ENCODE peak calls at places on chromosome 5, in ten cellular contexts. One of them, this sample, is unnamed.

GRCh38 chr5:142034994-142035393 is 22.2 kb upstream of the GNPDA1 start:
- DNase-seq in endodermal cell: no peak
- DNase-seq in upper lobe of right lung: no peak
- DNase-seq in fibroblast of mammary gland: no peak
- DNase-seq in stomach: no peak
- DNase-seq in Peyer's patch: no peak
- DNase-seq in foreskin fibroblast: no peak
- DNase-seq in ovary: no peak
- DNase-seq in A549: no peak
- DNase-seq in AG10803: no peak
- DNase-seq in this sample: no peak

GRCh38 chr5:110853267-110853666 is 114.5 kb downstream of the SLC25A46 start:
- DNase-seq in endodermal cell: no peak
- DNase-seq in upper lobe of right lung: no peak
- DNase-seq in fibroblast of mammary gland: peak; percentile 22
- DNase-seq in stomach: no peak
- DNase-seq in Peyer's patch: no peak
- DNase-seq in foreskin fibroblast: peak; percentile 57
- DNase-seq in ovary: no peak
- DNase-seq in A549: no peak
- DNase-seq in AG10803: no peak
- DNase-seq in this sample: peak; percentile 10

GRCh38 chr5:157273131-157273556 is 7.2 kb downstream of the CYFIP2 start:
- DNase-seq in endodermal cell: no peak
- DNase-seq in upper lobe of right lung: no peak
- DNase-seq in fibroblast of mammary gland: no peak
- DNase-seq in stomach: no peak
- DNase-seq in Peyer's patch: peak; percentile 37
- DNase-seq in foreskin fibroblast: no peak
- DNase-seq in ovary: no peak
- DNase-seq in A549: no peak
- DNase-seq in AG10803: no peak
- DNase-seq in this sample: no peak

GRCh38 chr5:180555168-180555921 is 36.0 kb downstream of the SCGB3A1 start:
- DNase-seq in endodermal cell: no peak
- DNase-seq in upper lobe of right lung: no peak
- DNase-seq in fibroblast of mammary gland: peak; percentile 30
- DNase-seq in stomach: no peak
- DNase-seq in Peyer's patch: no peak
- DNase-seq in foreskin fibroblast: peak; percentile 76
- DNase-seq in ovary: no peak
- DNase-seq in A549: peak; percentile 53
- DNase-seq in AG10803: peak; percentile 32
- DNase-seq in this sample: peak; percentile 51

GRCh38 chr5:5293029-5293428 is 129.4 kb upstream of the ICE1 start:
- DNase-seq in endodermal cell: peak; percentile 76
- DNase-seq in upper lobe of right lung: no peak
- DNase-seq in fibroblast of mammary gland: no peak
- DNase-seq in stomach: no peak
- DNase-seq in Peyer's patch: no peak
- DNase-seq in foreskin fibroblast: no peak
- DNase-seq in ovary: no peak
- DNase-seq in A549: peak; percentile 18
- DNase-seq in AG10803: no peak
- DNase-seq in this sample: no peak

GRCh38 chr5:154966081-154966841 is 25.4 kb downstream of the MRPL22 start:
- DNase-seq in endodermal cell: no peak
- DNase-seq in upper lobe of right lung: no peak
- DNase-seq in fibroblast of mammary gland: no peak
- DNase-seq in stomach: no peak
- DNase-seq in Peyer's patch: no peak
- DNase-seq in foreskin fibroblast: no peak
- DNase-seq in ovary: no peak
- DNase-seq in A549: no peak
- DNase-seq in AG10803: no peak
- DNase-seq in this sample: no peak

GRCh38 chr5:72999916-73000315 is 44.1 kb downstream of the FCHO2 start:
- DNase-seq in endodermal cell: no peak
- DNase-seq in upper lobe of right lung: no peak
- DNase-seq in fibroblast of mammary gland: no peak
- DNase-seq in stomach: no peak
- DNase-seq in Peyer's patch: no peak
- DNase-seq in foreskin fibroblast: no peak
- DNase-seq in ovary: no peak
- DNase-seq in A549: no peak
- DNase-seq in AG10803: no peak
- DNase-seq in this sample: no peak

GRCh38 chr5:34735436-34736426 is 79.6 kb downstream of the RAI14 start:
- DNase-seq in endodermal cell: no peak
- DNase-seq in upper lobe of right lung: no peak
- DNase-seq in fibroblast of mammary gland: peak; percentile 93
- DNase-seq in stomach: no peak
- DNase-seq in Peyer's patch: no peak
- DNase-seq in foreskin fibroblast: no peak
- DNase-seq in ovary: no peak
- DNase-seq in A549: no peak
- DNase-seq in AG10803: peak; percentile 95
- DNase-seq in this sample: peak; percentile 62

GRCh38 chr5:118687085-118687484 is 301.3 kb downstream of the DTWD2 start:
- DNase-seq in endodermal cell: no peak
- DNase-seq in upper lobe of right lung: no peak
- DNase-seq in fibroblast of mammary gland: no peak
- DNase-seq in stomach: no peak
- DNase-seq in Peyer's patch: no peak
- DNase-seq in foreskin fibroblast: no peak
- DNase-seq in ovary: no peak
- DNase-seq in A549: no peak
- DNase-seq in AG10803: no peak
- DNase-seq in this sample: no peak

GRCh38 chr5:118698774-118699173 is 289.6 kb downstream of the DTWD2 start:
- DNase-seq in endodermal cell: peak; percentile 82
- DNase-seq in upper lobe of right lung: no peak
- DNase-seq in fibroblast of mammary gland: no peak
- DNase-seq in stomach: no peak
- DNase-seq in Peyer's patch: no peak
- DNase-seq in foreskin fibroblast: no peak
- DNase-seq in ovary: no peak
- DNase-seq in A549: no peak
- DNase-seq in AG10803: no peak
- DNase-seq in this sample: no peak

GRCh38 chr5:118687671-118688621 is 300.4 kb downstream of the DTWD2 start:
- DNase-seq in endodermal cell: no peak
- DNase-seq in upper lobe of right lung: no peak
- DNase-seq in fibroblast of mammary gland: no peak
- DNase-seq in stomach: no peak
- DNase-seq in Peyer's patch: no peak
- DNase-seq in foreskin fibroblast: peak; percentile 29
- DNase-seq in ovary: no peak
- DNase-seq in A549: no peak
- DNase-seq in AG10803: no peak
- DNase-seq in this sample: peak; percentile 34

DNA sequence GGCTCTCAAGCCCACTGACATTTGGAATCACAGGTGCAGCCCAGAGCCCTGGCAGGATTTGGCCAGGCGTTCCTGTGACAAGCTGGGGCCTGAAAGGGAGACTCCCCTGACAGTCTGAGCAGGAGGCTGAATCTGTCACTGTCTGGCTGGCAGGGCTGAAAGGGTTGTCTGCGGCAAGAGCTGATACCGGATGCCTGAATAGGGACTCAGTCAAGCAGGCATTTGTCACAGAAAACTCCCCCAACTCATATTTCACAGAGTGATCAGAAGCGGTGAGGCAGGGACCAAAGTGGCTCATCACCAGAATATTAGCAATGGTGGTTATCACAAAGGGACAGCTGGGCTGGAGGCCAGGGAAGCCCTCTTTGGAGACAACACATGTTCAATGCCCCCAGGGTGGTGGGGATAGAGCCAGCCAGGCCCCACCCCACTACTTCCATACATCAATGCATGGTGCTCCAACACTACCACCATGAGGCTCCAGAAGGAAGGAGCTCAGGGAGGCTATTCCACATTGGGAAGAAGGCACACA is 295.5 kb downstream of the DTWD2 start:
- DNase-seq in endodermal cell: peak; percentile 67
- DNase-seq in upper lobe of right lung: no peak
- DNase-seq in fibroblast of mammary gland: no peak
- DNase-seq in stomach: no peak
- DNase-seq in Peyer's patch: no peak
- DNase-seq in foreskin fibroblast: no peak
- DNase-seq in ovary: no peak
- DNase-seq in A549: no peak
- DNase-seq in AG10803: no peak
- DNase-seq in this sample: no peak
- TF ChIP-seq CTCF in endodermal cell: peak; percentile 69
- TF ChIP-seq CTCF in upper lobe of right lung: no peak
- TF ChIP-seq CTCF in fibroblast of mammary gland: no peak
- TF ChIP-seq CTCF in stomach: no peak
- TF ChIP-seq CTCF in Peyer's patch: no peak
- TF ChIP-seq CTCF in foreskin fibroblast: no peak
- TF ChIP-seq CTCF in ovary: no peak
- TF ChIP-seq CTCF in A549: no peak
- TF ChIP-seq CTCF in AG10803: no peak
- TF ChIP-seq CTCF in this sample: no peak

DNA sequence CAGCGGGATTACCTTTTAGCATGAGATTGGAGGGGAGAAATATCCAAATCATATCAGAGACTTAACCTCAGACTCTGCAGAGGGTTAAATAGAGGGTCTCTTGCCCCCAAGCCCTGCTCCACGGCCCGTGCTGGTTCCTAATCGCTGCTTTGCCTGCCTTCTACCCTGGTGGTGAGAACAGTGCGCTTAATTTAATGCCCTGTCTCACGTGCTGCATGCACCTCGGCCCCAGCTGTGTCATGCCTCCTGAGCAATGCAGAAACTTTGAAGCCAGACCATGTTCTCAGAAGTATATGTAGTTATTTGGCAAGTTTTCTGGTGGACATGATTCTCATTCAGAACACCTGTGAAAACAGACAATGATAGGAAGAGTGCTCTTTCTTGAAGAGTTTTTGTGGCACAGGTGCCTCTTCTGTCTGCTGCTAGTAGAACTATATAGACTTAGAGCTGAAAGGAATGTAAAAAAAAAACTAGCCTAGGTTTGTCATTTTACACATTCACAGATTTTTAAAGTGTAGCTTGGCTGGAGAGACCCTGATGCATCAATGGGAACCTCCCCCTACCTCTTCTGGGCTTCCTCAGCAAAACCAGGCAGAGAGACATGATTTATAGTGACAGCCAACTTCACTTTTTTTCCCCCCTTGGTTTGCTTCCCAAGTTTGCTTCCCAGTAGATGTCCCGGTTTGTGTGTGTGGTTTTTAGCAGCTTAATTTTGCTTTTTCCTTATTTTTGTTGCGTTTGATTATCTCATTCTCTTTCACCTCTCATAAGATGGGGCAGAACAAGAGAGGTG is 1.6 kb downstream of the OTULIN start:
- DNase-seq in endodermal cell: peak; percentile 73
- DNase-seq in upper lobe of right lung: peak; percentile 64
- DNase-seq in fibroblast of mammary gland: peak; percentile 52
- DNase-seq in stomach: no peak
- DNase-seq in Peyer's patch: peak; percentile 64
- DNase-seq in foreskin fibroblast: peak; percentile 57
- DNase-seq in ovary: no peak
- DNase-seq in A549: peak; percentile 17
- DNase-seq in AG10803: no peak
- DNase-seq in this sample: no peak
- TF ChIP-seq CTCF in endodermal cell: peak; percentile 62
- TF ChIP-seq CTCF in upper lobe of right lung: no peak
- TF ChIP-seq CTCF in fibroblast of mammary gland: no peak
- TF ChIP-seq CTCF in stomach: no peak
- TF ChIP-seq CTCF in Peyer's patch: peak; percentile 43
- TF ChIP-seq CTCF in foreskin fibroblast: no peak
- TF ChIP-seq CTCF in ovary: no peak
- TF ChIP-seq CTCF in A549: no peak
- TF ChIP-seq CTCF in AG10803: peak; percentile 16
- TF ChIP-seq CTCF in this sample: no peak

GRCh38 chr5:100446879-100447278 is 88.3 kb upstream of the FAM174A start:
- DNase-seq in endodermal cell: no peak
- DNase-seq in upper lobe of right lung: no peak
- DNase-seq in fibroblast of mammary gland: no peak
- DNase-seq in stomach: no peak
- DNase-seq in Peyer's patch: no peak
- DNase-seq in foreskin fibroblast: no peak
- DNase-seq in ovary: no peak
- DNase-seq in A549: no peak
- DNase-seq in AG10803: no peak
- DNase-seq in this sample: no peak

GRCh38 chr5:100448250-100448649 is 86.9 kb upstream of the FAM174A start:
- DNase-seq in endodermal cell: no peak
- DNase-seq in upper lobe of right lung: no peak
- DNase-seq in fibroblast of mammary gland: no peak
- DNase-seq in stomach: no peak
- DNase-seq in Peyer's patch: no peak
- DNase-seq in foreskin fibroblast: no peak
- DNase-seq in ovary: no peak
- DNase-seq in A549: no peak
- DNase-seq in AG10803: no peak
- DNase-seq in this sample: no peak

DNA sequence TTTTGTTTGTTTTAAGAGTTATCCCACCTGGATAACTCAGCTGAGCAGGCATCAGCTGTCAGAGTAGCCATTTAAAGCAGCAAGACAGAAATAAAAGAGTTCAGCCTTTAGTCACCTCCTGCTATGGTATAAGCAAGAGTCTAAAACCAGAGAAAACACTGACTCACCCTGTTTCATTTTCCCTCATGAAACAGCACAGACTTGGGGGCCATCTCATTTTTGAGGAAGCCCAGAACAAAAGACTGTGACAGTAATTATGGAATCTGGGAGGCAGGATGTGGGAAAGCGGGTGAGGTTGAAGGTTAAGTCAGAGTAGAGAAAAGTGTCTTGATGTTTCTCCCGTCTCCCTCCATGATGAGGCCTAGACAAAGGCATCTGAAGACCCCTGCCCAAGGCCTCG is 90.2 kb upstream of the FAM174A start:
- DNase-seq in endodermal cell: no peak
- DNase-seq in upper lobe of right lung: no peak
- DNase-seq in fibroblast of mammary gland: no peak
- DNase-seq in stomach: no peak
- DNase-seq in Peyer's patch: no peak
- DNase-seq in foreskin fibroblast: no peak
- DNase-seq in ovary: no peak
- DNase-seq in A549: no peak
- DNase-seq in AG10803: no peak
- DNase-seq in this sample: peak; percentile 63
- TF ChIP-seq CTCF in endodermal cell: no peak
- TF ChIP-seq CTCF in upper lobe of right lung: no peak
- TF ChIP-seq CTCF in fibroblast of mammary gland: no peak
- TF ChIP-seq CTCF in stomach: no peak
- TF ChIP-seq CTCF in Peyer's patch: no peak
- TF ChIP-seq CTCF in foreskin fibroblast: no peak
- TF ChIP-seq CTCF in ovary: no peak
- TF ChIP-seq CTCF in A549: no peak
- TF ChIP-seq CTCF in AG10803: no peak
- TF ChIP-seq CTCF in this sample: no peak

DNA sequence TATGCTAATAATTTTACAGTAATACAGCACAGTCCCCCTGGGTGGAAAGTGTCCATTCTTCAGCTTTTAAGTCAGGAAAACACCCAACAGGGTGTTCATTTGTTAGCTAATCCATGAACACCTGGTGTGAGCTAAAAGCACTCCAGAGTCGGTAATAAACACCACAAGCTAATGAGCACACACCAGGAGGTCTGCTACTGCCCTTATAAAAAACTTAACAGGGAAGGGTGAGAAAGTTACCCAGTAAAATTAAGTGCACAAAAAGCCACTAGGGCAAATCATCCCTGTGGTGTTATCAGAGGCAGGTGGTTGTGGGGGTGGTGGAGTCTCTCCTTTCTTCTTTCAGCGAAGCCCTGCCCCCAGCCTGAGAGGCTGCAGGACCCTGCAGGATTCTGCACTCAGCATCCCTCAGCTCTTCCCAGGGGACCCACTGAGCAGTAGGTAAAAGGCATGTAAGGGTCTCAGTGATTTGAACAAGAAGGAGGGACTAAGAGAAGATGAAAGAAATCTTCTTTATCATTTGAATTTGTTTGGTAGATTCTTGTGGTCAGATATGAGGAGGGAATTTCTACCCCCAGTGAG is 14.4 kb downstream of the GDNF start:
- DNase-seq in endodermal cell: peak; percentile 55
- DNase-seq in upper lobe of right lung: no peak
- DNase-seq in fibroblast of mammary gland: no peak
- DNase-seq in stomach: no peak
- DNase-seq in Peyer's patch: no peak
- DNase-seq in foreskin fibroblast: no peak
- DNase-seq in ovary: no peak
- DNase-seq in A549: no peak
- DNase-seq in AG10803: no peak
- DNase-seq in this sample: no peak
- TF ChIP-seq CTCF in endodermal cell: no peak
- TF ChIP-seq CTCF in upper lobe of right lung: no peak
- TF ChIP-seq CTCF in fibroblast of mammary gland: no peak
- TF ChIP-seq CTCF in stomach: no peak
- TF ChIP-seq CTCF in Peyer's patch: no peak
- TF ChIP-seq CTCF in foreskin fibroblast: no peak
- TF ChIP-seq CTCF in ovary: no peak
- TF ChIP-seq CTCF in A549: no peak
- TF ChIP-seq CTCF in AG10803: no peak
- TF ChIP-seq CTCF in this sample: no peak